ENCODE peak calls at places on chromosomes 12 and 14, in eight cellular contexts. L is AG09319, F is H9, Y is esophagus squamous epithelium, U is H1, B is thyroid gland, H is fibroblast of pulmonary artery, X is mammary epithelial cell. V is an unnamed sample.
A peak's percentile ranks its signal among the peaks of the same experiment; 100 is the strongest.

GRCh38 chr14:88831285-88831684 is 6.8 kb downstream of the TTC8 start:
- DNase-seq in F (no peak), X (peak; percentile 89), B (peak; percentile 35), L (no peak), H (peak; percentile 65), Y (no peak), U (no peak), V (no peak)

GRCh38 chr14:102928412-102929348 is 6.2 kb downstream of the AMN start:
- DNase-seq in U (peak; percentile 93), F (peak; percentile 88), H (peak; percentile 45), L (no peak), B (peak; percentile 76), X (no peak), Y (peak; percentile 33), V (peak; percentile 84)

GRCh38 chr12:52014567-52015392 is 8.0 kb downstream of the TAMALIN start:
- DNase-seq in X (no peak), B (no peak), L (no peak), H (no peak), F (peak; percentile 70), Y (no peak), U (peak; percentile 66), V (no peak)

GRCh38 chr12:46402451-46402850 is 29.9 kb upstream of the SLC38A2 start:
- DNase-seq in B (no peak), Y (no peak), X (peak; percentile 55), L (no peak), H (peak; percentile 82), F (no peak), U (no peak), V (no peak)

GRCh38 chr14:52789118-52789517 is 2.3 kb downstream of the GNPNAT1 start:
- DNase-seq in B (no peak), X (no peak), F (no peak), U (no peak), H (no peak), L (no peak), Y (no peak), V (no peak)

GRCh38 chr14:84017533-84017932 is 1512.4 kb upstream of the FLRT2 start:
- DNase-seq in F (no peak), Y (no peak), L (no peak), H (no peak), U (no peak), X (no peak), B (peak; percentile 40), V (no peak)

GRCh38 chr14:70707138-70708038 is 65.7 kb downstream of the TTC9 start:
- DNase-seq in L (no peak), F (peak; percentile 43), H (peak; percentile 14), U (no peak), B (peak; percentile 65), Y (no peak), X (peak; percentile 95), V (peak; percentile 39)

GRCh38 chr14:35991356-35991755 is 165.2 kb downstream of the BRMS1L start:
- DNase-seq in U (no peak), H (no peak), X (no peak), B (peak; percentile 63), Y (no peak), L (no peak), F (no peak), V (no peak)

GRCh38 chr14:33165144-33165925 is 226.7 kb downstream of the NPAS3 start:
- DNase-seq in F (no peak), X (no peak), B (no peak), Y (no peak), U (no peak), L (peak; percentile 22), H (peak; percentile 4), V (no peak)

GRCh38 chr12:121036810-121037326 is 2.2 kb downstream of the OASL start:
- DNase-seq in X (peak; percentile 85), B (no peak), U (no peak), L (peak; percentile 30), F (no peak), H (peak; percentile 59), Y (no peak), V (peak; percentile 77)

GRCh38 chr12:12622418-12622817 is 10.7 kb downstream of the CREBL2 start:
- DNase-seq in X (no peak), B (no peak), L (no peak), Y (no peak), U (no peak), H (no peak), F (no peak), V (no peak)

GRCh38 chr14:74683406-74683805 is 29.5 kb downstream of the AREL1 start:
- DNase-seq in F (no peak), B (no peak), U (no peak), H (no peak), X (no peak), Y (no peak), L (no peak), V (no peak)

GRCh38 chr12:78959556-78959955 is 95.0 kb downstream of the SYT1 start:
- DNase-seq in L (no peak), X (no peak), F (no peak), Y (no peak), B (no peak), H (peak; percentile 39), U (no peak), V (no peak)

GRCh38 chr12:54958048-54958658 is 26.4 kb downstream of the TESPA1 start:
- DNase-seq in X (peak; percentile 50), F (peak; percentile 45), B (peak; percentile 27), U (no peak), H (peak; percentile 86), L (peak; percentile 35), Y (no peak), V (peak; percentile 54)

GRCh38 chr14:23538785-23539184 is 12.8 kb downstream of the ZFHX2 start:
- DNase-seq in H (peak; percentile 18), X (no peak), L (no peak), Y (no peak), B (no peak), U (peak; percentile 65), F (peak; percentile 68), V (no peak)

GRCh38 chr12:82527165-82527780 is 159.4 kb upstream of the TMTC2 start:
- DNase-seq in F (no peak), B (peak; percentile 22), L (peak; percentile 37), H (peak; percentile 77), X (peak; percentile 41), U (no peak), Y (no peak), V (peak; percentile 20)

GRCh38 chr12:47843226-47843980 is 23.7 kb upstream of the HDAC7 start:
- DNase-seq in U (no peak), F (peak; percentile 77), B (no peak), H (no peak), L (no peak), X (no peak), Y (no peak), V (no peak)

GRCh38 chr12:42309996-42310395 is 15.9 kb downstream of the ZCRB1 start:
- DNase-seq in L (no peak), Y (no peak), B (no peak), F (no peak), X (no peak), U (no peak), H (no peak), V (no peak)

GRCh38 chr12:42306297-42306696 is 19.6 kb downstream of the ZCRB1 start:
- DNase-seq in L (no peak), U (no peak), F (no peak), X (no peak), B (no peak), Y (no peak), H (no peak), V (no peak)

GRCh38 chr12:42308390-42308789 is 17.5 kb downstream of the ZCRB1 start:
- DNase-seq in U (no peak), B (no peak), L (no peak), Y (no peak), F (no peak), H (no peak), X (no peak), V (no peak)
- TF ChIP-seq CTCF in U (no peak), B (no peak), L (no peak), Y (no peak), F (no peak), H (no peak), X (no peak), V (no peak)

DNA sequence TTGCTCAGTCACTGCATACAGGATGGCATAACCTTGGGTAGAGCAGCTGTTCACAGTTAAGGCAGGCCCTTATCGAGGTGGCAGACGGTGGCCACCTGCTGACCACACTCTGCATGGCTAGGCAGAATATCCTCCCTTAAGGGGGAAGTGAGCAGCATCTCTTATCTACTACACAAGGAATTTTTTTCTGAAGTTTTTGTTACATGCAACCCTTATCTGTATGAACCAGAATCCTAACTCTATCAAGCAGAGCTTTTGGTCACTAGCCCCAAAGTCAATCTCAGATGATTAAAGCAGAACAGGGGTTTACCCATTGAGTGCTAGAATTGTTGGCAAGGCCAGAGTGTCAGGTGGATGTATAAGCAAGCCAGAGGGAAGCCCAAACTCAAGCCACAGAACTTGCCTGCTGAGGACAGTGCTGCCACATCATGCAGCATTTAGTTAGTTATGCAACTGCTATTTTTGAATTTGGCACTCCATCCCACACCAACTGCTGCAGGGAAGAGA is 192.8 kb downstream of the TBX5 start:
- DNase-seq in X (no peak), Y (no peak), L (no peak), U (no peak), F (no peak), B (no peak), H (no peak), V (no peak)
- TF ChIP-seq CTCF in X (no peak), Y (no peak), L (no peak), U (peak; percentile 46), F (peak; percentile 52), B (no peak), H (no peak), V (no peak)

DNA sequence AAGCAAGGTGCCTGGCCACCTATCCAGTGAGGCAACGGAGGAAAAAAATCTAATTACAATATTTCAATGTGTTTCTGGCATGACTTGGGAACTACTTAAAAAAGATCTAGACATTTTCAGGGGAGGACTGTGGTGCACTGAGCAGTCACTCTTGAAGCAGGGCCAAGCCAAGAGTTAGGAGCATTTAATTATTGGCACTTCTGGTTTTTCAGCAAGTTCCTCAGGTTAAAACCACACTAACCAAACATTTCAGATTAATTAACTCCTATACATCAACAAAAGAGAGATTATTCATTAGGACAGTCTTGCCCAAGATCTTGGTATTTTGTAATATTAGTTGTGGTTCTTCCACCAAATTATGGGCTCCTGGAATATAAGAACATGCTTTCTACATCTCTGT is 25.6 kb downstream of the PRKAB1 start:
- DNase-seq in F (no peak), L (no peak), X (no peak), Y (no peak), H (no peak), U (no peak), B (no peak), V (no peak)
- TF ChIP-seq CTCF in F (no peak), L (no peak), X (no peak), Y (no peak), H (no peak), U (no peak), B (no peak), V (no peak)

GRCh38 chr12:125091401-125091800 is 26.2 kb downstream of the AACS start:
- DNase-seq in Y (no peak), X (no peak), L (no peak), B (no peak), F (no peak), U (no peak), H (no peak), V (no peak)
- TF ChIP-seq CTCF in Y (no peak), X (no peak), L (no peak), B (no peak), F (no peak), U (no peak), H (no peak), V (no peak)

DNA sequence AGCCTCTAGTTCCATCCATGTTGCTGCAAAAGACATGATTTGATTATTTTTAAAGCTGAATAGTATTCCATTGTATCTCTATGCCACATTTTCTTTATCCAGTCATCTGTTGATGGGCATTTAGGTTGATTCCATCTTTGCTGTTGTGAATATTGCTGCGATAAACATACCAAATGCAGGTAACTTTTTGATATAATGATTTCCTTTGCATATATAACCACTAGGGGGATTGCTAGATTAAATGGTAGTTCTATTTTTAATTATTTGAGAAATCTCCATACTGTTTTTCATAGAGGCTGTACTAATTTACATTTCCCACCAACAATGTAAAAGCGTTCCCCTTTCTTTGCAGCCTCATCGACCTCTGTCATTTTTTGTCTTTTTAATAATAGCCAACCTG is 342.5 kb downstream of the MDGA2 start:
- DNase-seq in X (no peak), B (no peak), L (no peak), Y (no peak), H (no peak), F (no peak), U (no peak), V (no peak)
- TF ChIP-seq CTCF in X (no peak), B (no peak), L (no peak), Y (no peak), H (no peak), F (peak; percentile 55), U (no peak), V (no peak)

V was measured in activated CD8-positive, alpha-beta T cell treated with anti-CD3 and anti-CD28 coated beads for 36 hours.